ENCODE peak calls at places on chromosome 6, in six cellular contexts. One of them, this sample, is unnamed. For H3K4me1, the result is how much of the 10 kb centered on the place peaks cover.

GRCh38 chr6:12890171-12890790 is 173.7 kb downstream of the PHACTR1 start:
- DNase-seq in H1: no peak
- DNase-seq in HepG2: peak
- DNase-seq in GM12878: no peak
- DNase-seq in SK-N-SH: no peak
- DNase-seq in K562: peak
- DNase-seq in this sample: peak

GRCh38 chr6:44630125-44631028 is 242.9 kb downstream of the CDC5L start:
- DNase-seq in K562: peak
- DNase-seq in SK-N-SH: peak
- DNase-seq in H1: no peak
- DNase-seq in HepG2: peak
- DNase-seq in GM12878: no peak
- DNase-seq in this sample: peak

GRCh38 chr6:29501106-29501505 is 13.3 kb upstream of the MAS1L start:
- DNase-seq in H1: no peak
- DNase-seq in HepG2: no peak
- DNase-seq in K562: no peak
- DNase-seq in SK-N-SH: no peak
- DNase-seq in GM12878: no peak
- DNase-seq in this sample: no peak

GRCh38 chr6:33822575-33823395 is 19.0 kb upstream of the MLN start:
- DNase-seq in HepG2: peak
- DNase-seq in H1: peak
- DNase-seq in SK-N-SH: peak
- DNase-seq in GM12878: no peak
- DNase-seq in K562: peak
- DNase-seq in this sample: peak

GRCh38 chr6:63529498-63529897 is 42.8 kb upstream of the LOC128125822 start:
- DNase-seq in HepG2: no peak
- DNase-seq in H1: no peak
- DNase-seq in K562: no peak
- DNase-seq in GM12878: no peak
- DNase-seq in SK-N-SH: no peak
- DNase-seq in this sample: no peak

GRCh38 chr6:36692220-36692619 is 5.4 kb upstream of the RAB44 start:
- DNase-seq in K562: no peak
- DNase-seq in H1: no peak
- DNase-seq in GM12878: no peak
- DNase-seq in SK-N-SH: no peak
- DNase-seq in HepG2: no peak
- DNase-seq in this sample: no peak

GRCh38 chr6:157982297-157982579 is 575 bp downstream of the SYNJ2 start:
- DNase-seq in HepG2: peak
- DNase-seq in K562: peak
- DNase-seq in GM12878: no peak
- DNase-seq in H1: no peak
- DNase-seq in SK-N-SH: no peak
- DNase-seq in this sample: peak

GRCh38 chr6:1630771-1631217 is 21.1 kb downstream of the FOXC1 start:
- DNase-seq in HepG2: no peak
- DNase-seq in SK-N-SH: no peak
- DNase-seq in H1: no peak
- DNase-seq in GM12878: no peak
- DNase-seq in K562: peak
- DNase-seq in this sample: no peak

GRCh38 chr6:31037169-31037568 is 26.9 kb downstream of the MUC22 start:
- DNase-seq in SK-N-SH: no peak
- DNase-seq in K562: no peak
- DNase-seq in GM12878: no peak
- DNase-seq in HepG2: no peak
- DNase-seq in H1: no peak
- DNase-seq in this sample: no peak

GRCh38 chr6:83215131-83216047 is 22.2 kb downstream of the RWDD2A start:
- DNase-seq in HepG2: peak
- DNase-seq in H1: no peak
- DNase-seq in GM12878: peak
- DNase-seq in K562: peak
- DNase-seq in SK-N-SH: peak
- DNase-seq in this sample: peak

GRCh38 chr6:86856937-86857563 is 80.3 kb upstream of the HTR1E start:
- DNase-seq in GM12878: no peak
- DNase-seq in SK-N-SH: peak
- DNase-seq in H1: peak
- DNase-seq in K562: peak
- DNase-seq in HepG2: peak
- DNase-seq in this sample: peak

GRCh38 chr6:6736753-6737654 is 148.5 kb downstream of the LY86 start:
- DNase-seq in GM12878: no peak
- DNase-seq in K562: peak
- DNase-seq in HepG2: no peak
- DNase-seq in H1: no peak
- DNase-seq in SK-N-SH: peak
- DNase-seq in this sample: no peak

GRCh38 chr6:115945306-115945705 is 115.4 kb downstream of the FRK start:
- DNase-seq in HepG2: no peak
- DNase-seq in SK-N-SH: no peak
- DNase-seq in K562: no peak
- DNase-seq in GM12878: no peak
- DNase-seq in H1: no peak
- DNase-seq in this sample: no peak

GRCh38 chr6:69867075-69867911 is 937 bp downstream of the COL19A1 start:
- DNase-seq in H1: no peak
- DNase-seq in K562: peak
- DNase-seq in GM12878: no peak
- DNase-seq in HepG2: peak
- DNase-seq in SK-N-SH: peak
- DNase-seq in this sample: peak

GRCh38 chr6:6930223-6930880 is 177.4 kb upstream of the RREB1 start:
- DNase-seq in H1: no peak
- DNase-seq in SK-N-SH: no peak
- DNase-seq in K562: no peak
- DNase-seq in HepG2: no peak
- DNase-seq in GM12878: no peak
- DNase-seq in this sample: no peak

GRCh38 chr6:10425177-10425972 is 10.5 kb upstream of the TFAP2A start:
- DNase-seq in K562: no peak
- DNase-seq in H1: no peak
- DNase-seq in HepG2: no peak
- DNase-seq in SK-N-SH: no peak
- DNase-seq in GM12878: no peak
- DNase-seq in this sample: no peak

GRCh38 chr6:155418017-155418749 is 37.5 kb downstream of the NOX3 start:
- DNase-seq in K562: no peak
- DNase-seq in HepG2: no peak
- DNase-seq in SK-N-SH: no peak
- DNase-seq in H1: no peak
- DNase-seq in GM12878: peak
- DNase-seq in this sample: no peak

GRCh38 chr6:32181148-32181702 is 2.8 kb downstream of the AGER start:
- DNase-seq in H1: no peak
- DNase-seq in K562: no peak
- DNase-seq in SK-N-SH: no peak
- DNase-seq in GM12878: no peak
- DNase-seq in HepG2: no peak
- DNase-seq in this sample: no peak

GRCh38 chr6:155228549-155229166 is 35.2 kb upstream of the CLDN20 start:
- DNase-seq in HepG2: no peak
- DNase-seq in K562: no peak
- DNase-seq in SK-N-SH: no peak
- DNase-seq in GM12878: no peak
- DNase-seq in H1: no peak
- DNase-seq in this sample: no peak

GRCh38 chr6:158793432-158793831 is 25.7 kb downstream of the EZR start:
- DNase-seq in K562: peak
- DNase-seq in HepG2: peak
- DNase-seq in GM12878: no peak
- DNase-seq in H1: no peak
- DNase-seq in SK-N-SH: peak
- DNase-seq in this sample: peak

GRCh38 chr6:31968791-31969711 is 2.9 kb downstream of the DXO start:
- DNase-seq in GM12878: no peak
- DNase-seq in SK-N-SH: no peak
- DNase-seq in H1: no peak
- DNase-seq in K562: no peak
- DNase-seq in HepG2: no peak
- DNase-seq in this sample: no peak

GRCh38 chr6:36387440-36388303 is at the start of gene ETV7:
- DNase-seq in K562: no peak
- DNase-seq in SK-N-SH: peak
- DNase-seq in HepG2: no peak
- DNase-seq in H1: no peak
- DNase-seq in GM12878: no peak
- DNase-seq in this sample: no peak

GRCh38 chr6:24274441-24275083 is 83.3 kb downstream of the DCDC2 start:
- DNase-seq in H1: no peak
- DNase-seq in SK-N-SH: peak
- DNase-seq in K562: peak
- DNase-seq in GM12878: no peak
- DNase-seq in HepG2: no peak
- DNase-seq in this sample: peak

GRCh38 chr6:70292144-70292543 is 10.7 kb downstream of the COL9A1 start:
- DNase-seq in GM12878: no peak
- DNase-seq in SK-N-SH: no peak
- DNase-seq in K562: no peak
- DNase-seq in H1: no peak
- DNase-seq in HepG2: no peak
- DNase-seq in this sample: no peak

GRCh38 chr6:150016324-150017185 is 8.8 kb downstream of the RAET1L start:
- DNase-seq in K562: peak
- DNase-seq in GM12878: no peak
- DNase-seq in SK-N-SH: peak
- DNase-seq in HepG2: peak
- DNase-seq in H1: no peak
- DNase-seq in this sample: peak

DNA sequence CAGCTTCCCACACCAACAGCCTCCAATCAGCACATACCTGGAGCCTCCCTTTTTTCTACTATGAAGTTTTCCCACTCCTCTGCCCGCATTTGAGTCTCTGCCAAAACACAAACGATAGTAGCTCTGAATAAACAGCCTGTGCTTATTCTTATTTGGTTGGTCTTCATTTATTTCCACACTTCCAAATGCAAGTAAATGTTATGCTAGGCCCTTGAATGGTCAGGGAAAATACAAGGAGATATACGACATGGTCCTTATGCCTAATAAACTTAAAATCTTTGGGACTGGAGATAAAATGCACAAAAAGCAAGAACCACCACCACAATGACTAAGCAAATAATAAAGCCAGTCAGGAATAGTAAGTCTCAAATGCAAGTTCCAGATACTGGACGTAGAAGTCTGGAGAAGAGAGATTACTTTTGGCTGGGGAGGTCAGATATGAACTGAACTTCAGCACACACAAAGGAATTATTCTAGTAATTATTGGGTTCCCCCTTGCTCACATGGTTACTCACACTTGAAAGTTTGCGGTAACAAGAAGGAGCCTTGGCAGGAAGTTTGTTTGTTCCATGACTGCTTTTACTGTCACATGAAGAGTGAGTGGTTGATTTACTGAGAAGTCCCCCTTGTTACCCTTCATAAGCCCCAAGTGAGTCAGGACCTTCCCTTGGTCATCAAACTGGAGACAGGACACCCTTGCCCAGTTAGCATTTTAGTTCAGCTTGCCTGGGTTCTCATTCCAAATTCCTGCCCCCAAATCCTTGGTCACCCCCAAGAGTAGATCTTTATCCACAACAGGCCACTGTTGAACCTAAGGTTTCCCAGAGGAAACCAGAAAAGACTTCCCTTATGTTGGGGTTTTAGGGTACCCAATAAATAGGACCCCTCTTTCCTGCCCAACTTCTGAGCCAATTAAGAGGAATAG is 511.2 kb upstream of the JARID2 start:
- DNase-seq in SK-N-SH: no peak
- DNase-seq in H1: no peak
- DNase-seq in K562: peak
- DNase-seq in GM12878: peak
- DNase-seq in HepG2: no peak
- DNase-seq in this sample: peak
- H3K4me1 ChIP-seq in SK-N-SH: under half
- H3K4me1 ChIP-seq in H1: under half
- H3K4me1 ChIP-seq in K562: half or more
- H3K4me1 ChIP-seq in GM12878: under half
- H3K4me1 ChIP-seq in HepG2: under half
- H3K4me1 ChIP-seq in this sample: under half

DNA sequence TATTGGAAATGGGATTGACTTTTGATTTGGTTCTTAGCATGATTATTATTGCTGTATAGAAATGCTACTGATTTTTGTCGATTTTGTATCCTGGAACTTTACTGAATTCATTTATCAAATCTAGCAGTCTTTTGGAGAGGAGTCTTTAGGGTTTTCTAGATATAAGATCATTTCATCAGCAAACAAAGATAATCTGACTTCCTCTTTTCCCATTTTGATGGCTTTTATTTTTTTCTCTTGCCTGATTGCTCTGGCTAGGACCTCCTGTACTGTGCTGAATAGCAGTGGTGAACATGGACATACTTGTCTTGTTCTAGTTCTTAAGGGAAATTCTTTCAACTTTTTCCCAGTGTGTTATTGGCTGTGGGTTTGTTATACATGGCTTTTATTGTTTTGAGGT is 64.6 kb downstream of the ZC2HC1B start:
- DNase-seq in H1: no peak
- DNase-seq in GM12878: no peak
- DNase-seq in K562: no peak
- DNase-seq in HepG2: no peak
- DNase-seq in SK-N-SH: no peak
- DNase-seq in this sample: no peak
- TF ChIP-seq EP300 in H1: no peak
- TF ChIP-seq EP300 in GM12878: no peak
- TF ChIP-seq EP300 in K562: no peak
- TF ChIP-seq EP300 in HepG2: no peak
- TF ChIP-seq EP300 in SK-N-SH: no peak
- TF ChIP-seq EP300 in this sample: no peak

GRCh38 chr6:152557502-152557901 is 79.7 kb downstream of the SYNE1 start:
- DNase-seq in HepG2: no peak
- DNase-seq in SK-N-SH: no peak
- DNase-seq in H1: no peak
- DNase-seq in K562: no peak
- DNase-seq in GM12878: no peak
- DNase-seq in this sample: no peak

GRCh38 chr6:152552616-152553209 is 84.4 kb downstream of the SYNE1 start:
- DNase-seq in H1: peak
- DNase-seq in SK-N-SH: peak
- DNase-seq in GM12878: peak
- DNase-seq in K562: peak
- DNase-seq in HepG2: peak
- DNase-seq in this sample: peak
- TF ChIP-seq CHD2 in H1: no peak
- TF ChIP-seq CHD2 in SK-N-SH: peak
- TF ChIP-seq CHD2 in GM12878: no peak
- TF ChIP-seq CHD2 in K562: no peak
- TF ChIP-seq CHD2 in HepG2: no peak
- TF ChIP-seq CHD2 in this sample: no peak

DNA sequence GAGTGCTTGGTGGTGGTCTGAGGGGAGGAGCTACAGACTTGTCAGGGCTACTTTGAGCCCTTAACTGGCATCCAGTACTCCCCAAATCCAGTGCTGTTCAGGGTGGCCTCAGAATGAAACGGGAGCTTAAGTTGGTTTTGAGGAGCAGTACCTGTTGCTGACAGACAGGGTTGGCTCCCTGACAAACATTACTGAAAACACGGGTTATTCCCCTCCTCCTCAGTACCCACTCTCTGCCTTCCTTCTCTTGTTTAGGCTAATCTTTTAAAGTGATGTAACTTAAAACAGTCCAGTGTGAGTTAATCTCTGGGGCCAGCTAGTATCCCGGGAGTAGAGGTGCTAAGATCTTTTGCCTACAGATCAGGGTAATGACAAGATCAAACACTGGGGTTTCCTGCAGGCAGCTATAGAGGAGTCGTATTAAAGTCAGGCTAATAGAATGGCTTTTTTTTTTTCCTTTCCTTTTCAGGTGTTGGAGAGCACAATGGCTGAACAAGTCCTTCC is 3.7 kb downstream of the TNFAIP3 start:
- DNase-seq in SK-N-SH: no peak
- DNase-seq in GM12878: no peak
- DNase-seq in K562: no peak
- DNase-seq in HepG2: peak
- DNase-seq in H1: no peak
- DNase-seq in this sample: no peak
- H3K4me1 ChIP-seq in SK-N-SH: under half
- H3K4me1 ChIP-seq in GM12878: under half
- H3K4me1 ChIP-seq in K562: under half
- H3K4me1 ChIP-seq in HepG2: half or more
- H3K4me1 ChIP-seq in H1: under half
- H3K4me1 ChIP-seq in this sample: under half

This sample was measured in A549.